ENCODE peak calls at places on chromosome 17, in eight cellular contexts. One of them, this sample, is unnamed.

GRCh38 chr17:2954898-2955445 is 108.4 kb downstream of the OR1D5 start:
- DNase-seq in G401: no peak
- DNase-seq in mesendoderm: peak
- DNase-seq in Ammon's horn: no peak
- DNase-seq in ACHN: peak
- DNase-seq in stimulated activated CD4-positive, alpha-beta T cell treated with anti-CD3 and anti-CD28 coated beads, Interleukin-4, amount 100 ng/mL, for 48 hours: no peak
- DNase-seq in LoVo: peak
- DNase-seq in iris pigment epithelial cell: peak
- DNase-seq in this sample: no peak

GRCh38 chr17:2933606-2934005 is 129.8 kb downstream of the OR1D5 start:
- DNase-seq in stimulated activated CD4-positive, alpha-beta T cell treated with anti-CD3 and anti-CD28 coated beads, Interleukin-4, amount 100 ng/mL, for 48 hours: no peak
- DNase-seq in Ammon's horn: no peak
- DNase-seq in LoVo: no peak
- DNase-seq in ACHN: no peak
- DNase-seq in iris pigment epithelial cell: no peak
- DNase-seq in mesendoderm: no peak
- DNase-seq in G401: no peak
- DNase-seq in this sample: no peak

GRCh38 chr17:42680331-42680808 is 1.3 kb downstream of the CCR10 start:
- DNase-seq in mesendoderm: peak
- DNase-seq in G401: peak
- DNase-seq in ACHN: no peak
- DNase-seq in iris pigment epithelial cell: peak
- DNase-seq in stimulated activated CD4-positive, alpha-beta T cell treated with anti-CD3 and anti-CD28 coated beads, Interleukin-4, amount 100 ng/mL, for 48 hours: no peak
- DNase-seq in Ammon's horn: no peak
- DNase-seq in LoVo: no peak
- DNase-seq in this sample: no peak

GRCh38 chr17:57527437-57528083 is 217.5 kb downstream of the CCDC182 start:
- DNase-seq in Ammon's horn: no peak
- DNase-seq in LoVo: no peak
- DNase-seq in stimulated activated CD4-positive, alpha-beta T cell treated with anti-CD3 and anti-CD28 coated beads, Interleukin-4, amount 100 ng/mL, for 48 hours: no peak
- DNase-seq in iris pigment epithelial cell: no peak
- DNase-seq in G401: peak
- DNase-seq in ACHN: no peak
- DNase-seq in mesendoderm: no peak
- DNase-seq in this sample: no peak

GRCh38 chr17:79213305-79213704 is 138.7 kb downstream of the ENGASE start:
- DNase-seq in iris pigment epithelial cell: no peak
- DNase-seq in LoVo: no peak
- DNase-seq in mesendoderm: no peak
- DNase-seq in ACHN: no peak
- DNase-seq in stimulated activated CD4-positive, alpha-beta T cell treated with anti-CD3 and anti-CD28 coated beads, Interleukin-4, amount 100 ng/mL, for 48 hours: no peak
- DNase-seq in Ammon's horn: no peak
- DNase-seq in G401: no peak
- DNase-seq in this sample: no peak

GRCh38 chr17:5809580-5810188 is 225.4 kb upstream of the NLRP1 start:
- DNase-seq in mesendoderm: no peak
- DNase-seq in Ammon's horn: no peak
- DNase-seq in ACHN: no peak
- DNase-seq in iris pigment epithelial cell: no peak
- DNase-seq in LoVo: no peak
- DNase-seq in stimulated activated CD4-positive, alpha-beta T cell treated with anti-CD3 and anti-CD28 coated beads, Interleukin-4, amount 100 ng/mL, for 48 hours: no peak
- DNase-seq in G401: no peak
- DNase-seq in this sample: no peak

GRCh38 chr17:35256629-35257028 is 13.8 kb downstream of the SLFN5 start:
- DNase-seq in mesendoderm: peak
- DNase-seq in iris pigment epithelial cell: no peak
- DNase-seq in G401: no peak
- DNase-seq in ACHN: no peak
- DNase-seq in LoVo: no peak
- DNase-seq in stimulated activated CD4-positive, alpha-beta T cell treated with anti-CD3 and anti-CD28 coated beads, Interleukin-4, amount 100 ng/mL, for 48 hours: no peak
- DNase-seq in Ammon's horn: no peak
- DNase-seq in this sample: no peak

GRCh38 chr17:48003686-48004120 is 32.8 kb downstream of the CDK5RAP3 start:
- DNase-seq in G401: no peak
- DNase-seq in stimulated activated CD4-positive, alpha-beta T cell treated with anti-CD3 and anti-CD28 coated beads, Interleukin-4, amount 100 ng/mL, for 48 hours: no peak
- DNase-seq in LoVo: no peak
- DNase-seq in iris pigment epithelial cell: no peak
- DNase-seq in Ammon's horn: no peak
- DNase-seq in mesendoderm: peak
- DNase-seq in ACHN: no peak
- DNase-seq in this sample: no peak

GRCh38 chr17:81239714-81240555 is 817 bp downstream of the NDUFAF8 start:
- DNase-seq in stimulated activated CD4-positive, alpha-beta T cell treated with anti-CD3 and anti-CD28 coated beads, Interleukin-4, amount 100 ng/mL, for 48 hours: no peak
- DNase-seq in ACHN: peak
- DNase-seq in iris pigment epithelial cell: peak
- DNase-seq in G401: peak
- DNase-seq in Ammon's horn: no peak
- DNase-seq in mesendoderm: no peak
- DNase-seq in LoVo: peak
- DNase-seq in this sample: peak

GRCh38 chr17:51260960-51261958 is 913 bp downstream of the UTP18 start:
- DNase-seq in LoVo: peak
- DNase-seq in G401: peak
- DNase-seq in mesendoderm: peak
- DNase-seq in stimulated activated CD4-positive, alpha-beta T cell treated with anti-CD3 and anti-CD28 coated beads, Interleukin-4, amount 100 ng/mL, for 48 hours: peak
- DNase-seq in iris pigment epithelial cell: peak
- DNase-seq in ACHN: peak
- DNase-seq in Ammon's horn: peak
- DNase-seq in this sample: peak

GRCh38 chr17:27977751-27978688 is 64.5 kb upstream of the NLK start:
- DNase-seq in G401: no peak
- DNase-seq in stimulated activated CD4-positive, alpha-beta T cell treated with anti-CD3 and anti-CD28 coated beads, Interleukin-4, amount 100 ng/mL, for 48 hours: no peak
- DNase-seq in iris pigment epithelial cell: no peak
- DNase-seq in mesendoderm: no peak
- DNase-seq in LoVo: no peak
- DNase-seq in Ammon's horn: no peak
- DNase-seq in ACHN: no peak
- DNase-seq in this sample: no peak

GRCh38 chr17:52686140-52686539 is 527.6 kb upstream of the CA10 start:
- DNase-seq in LoVo: no peak
- DNase-seq in iris pigment epithelial cell: no peak
- DNase-seq in ACHN: no peak
- DNase-seq in Ammon's horn: no peak
- DNase-seq in G401: no peak
- DNase-seq in stimulated activated CD4-positive, alpha-beta T cell treated with anti-CD3 and anti-CD28 coated beads, Interleukin-4, amount 100 ng/mL, for 48 hours: no peak
- DNase-seq in mesendoderm: no peak
- DNase-seq in this sample: no peak

GRCh38 chr17:31869031-31869430 is 10.0 kb upstream of the COPRS start:
- DNase-seq in iris pigment epithelial cell: peak
- DNase-seq in ACHN: no peak
- DNase-seq in mesendoderm: no peak
- DNase-seq in stimulated activated CD4-positive, alpha-beta T cell treated with anti-CD3 and anti-CD28 coated beads, Interleukin-4, amount 100 ng/mL, for 48 hours: no peak
- DNase-seq in G401: no peak
- DNase-seq in LoVo: no peak
- DNase-seq in Ammon's horn: no peak
- DNase-seq in this sample: no peak

GRCh38 chr17:21361020-21361809 is 14.9 kb upstream of the KCNJ12 start:
- DNase-seq in G401: no peak
- DNase-seq in iris pigment epithelial cell: no peak
- DNase-seq in mesendoderm: peak
- DNase-seq in ACHN: no peak
- DNase-seq in Ammon's horn: no peak
- DNase-seq in stimulated activated CD4-positive, alpha-beta T cell treated with anti-CD3 and anti-CD28 coated beads, Interleukin-4, amount 100 ng/mL, for 48 hours: no peak
- DNase-seq in LoVo: no peak
- DNase-seq in this sample: no peak

GRCh38 chr17:59421722-59422121 is 90.3 kb downstream of the YPEL2 start:
- DNase-seq in Ammon's horn: no peak
- DNase-seq in G401: no peak
- DNase-seq in mesendoderm: no peak
- DNase-seq in iris pigment epithelial cell: no peak
- DNase-seq in stimulated activated CD4-positive, alpha-beta T cell treated with anti-CD3 and anti-CD28 coated beads, Interleukin-4, amount 100 ng/mL, for 48 hours: no peak
- DNase-seq in LoVo: no peak
- DNase-seq in ACHN: no peak
- DNase-seq in this sample: no peak

GRCh38 chr17:75364078-75364477 is 41.4 kb downstream of the GRB2 start:
- DNase-seq in LoVo: peak
- DNase-seq in stimulated activated CD4-positive, alpha-beta T cell treated with anti-CD3 and anti-CD28 coated beads, Interleukin-4, amount 100 ng/mL, for 48 hours: no peak
- DNase-seq in mesendoderm: no peak
- DNase-seq in Ammon's horn: no peak
- DNase-seq in G401: no peak
- DNase-seq in iris pigment epithelial cell: peak
- DNase-seq in ACHN: peak
- DNase-seq in this sample: no peak

GRCh38 chr17:10156579-10157488 is 41.6 kb downstream of the GAS7 start:
- DNase-seq in mesendoderm: no peak
- DNase-seq in ACHN: no peak
- DNase-seq in LoVo: no peak
- DNase-seq in Ammon's horn: peak
- DNase-seq in G401: no peak
- DNase-seq in iris pigment epithelial cell: no peak
- DNase-seq in stimulated activated CD4-positive, alpha-beta T cell treated with anti-CD3 and anti-CD28 coated beads, Interleukin-4, amount 100 ng/mL, for 48 hours: no peak
- DNase-seq in this sample: no peak

GRCh38 chr17:59754547-59754946 is 47.1 kb downstream of the VMP1 start:
- DNase-seq in mesendoderm: peak
- DNase-seq in G401: no peak
- DNase-seq in stimulated activated CD4-positive, alpha-beta T cell treated with anti-CD3 and anti-CD28 coated beads, Interleukin-4, amount 100 ng/mL, for 48 hours: no peak
- DNase-seq in ACHN: peak
- DNase-seq in Ammon's horn: no peak
- DNase-seq in LoVo: peak
- DNase-seq in iris pigment epithelial cell: peak
- DNase-seq in this sample: no peak

GRCh38 chr17:45895304-45895968 is 1.1 kb downstream of the MAPT start:
- DNase-seq in mesendoderm: peak
- DNase-seq in Ammon's horn: peak
- DNase-seq in ACHN: peak
- DNase-seq in stimulated activated CD4-positive, alpha-beta T cell treated with anti-CD3 and anti-CD28 coated beads, Interleukin-4, amount 100 ng/mL, for 48 hours: no peak
- DNase-seq in iris pigment epithelial cell: peak
- DNase-seq in G401: peak
- DNase-seq in LoVo: no peak
- DNase-seq in this sample: peak

GRCh38 chr17:46733837-46734516 is 84.5 kb downstream of the WNT3 start:
- DNase-seq in stimulated activated CD4-positive, alpha-beta T cell treated with anti-CD3 and anti-CD28 coated beads, Interleukin-4, amount 100 ng/mL, for 48 hours: no peak
- DNase-seq in iris pigment epithelial cell: peak
- DNase-seq in LoVo: no peak
- DNase-seq in mesendoderm: no peak
- DNase-seq in G401: no peak
- DNase-seq in Ammon's horn: no peak
- DNase-seq in ACHN: peak
- DNase-seq in this sample: no peak

GRCh38 chr17:35170968-35171771 is 23.0 kb downstream of the SLC35G3 start:
- DNase-seq in ACHN: peak
- DNase-seq in iris pigment epithelial cell: peak
- DNase-seq in G401: no peak
- DNase-seq in mesendoderm: no peak
- DNase-seq in stimulated activated CD4-positive, alpha-beta T cell treated with anti-CD3 and anti-CD28 coated beads, Interleukin-4, amount 100 ng/mL, for 48 hours: no peak
- DNase-seq in LoVo: no peak
- DNase-seq in Ammon's horn: no peak
- DNase-seq in this sample: peak

GRCh38 chr17:15377608-15378007 is 36.2 kb upstream of the TEKT3 start:
- DNase-seq in Ammon's horn: peak
- DNase-seq in LoVo: peak
- DNase-seq in mesendoderm: no peak
- DNase-seq in stimulated activated CD4-positive, alpha-beta T cell treated with anti-CD3 and anti-CD28 coated beads, Interleukin-4, amount 100 ng/mL, for 48 hours: no peak
- DNase-seq in ACHN: no peak
- DNase-seq in G401: no peak
- DNase-seq in iris pigment epithelial cell: peak
- DNase-seq in this sample: no peak

GRCh38 chr17:13104576-13104975 is 86.7 kb upstream of the ELAC2 start:
- DNase-seq in stimulated activated CD4-positive, alpha-beta T cell treated with anti-CD3 and anti-CD28 coated beads, Interleukin-4, amount 100 ng/mL, for 48 hours: no peak
- DNase-seq in mesendoderm: no peak
- DNase-seq in ACHN: no peak
- DNase-seq in G401: no peak
- DNase-seq in Ammon's horn: no peak
- DNase-seq in LoVo: no peak
- DNase-seq in iris pigment epithelial cell: no peak
- DNase-seq in this sample: no peak

GRCh38 chr17:18026408-18026776 is 12.6 kb downstream of the ATPAF2 start:
- DNase-seq in Ammon's horn: peak
- DNase-seq in G401: no peak
- DNase-seq in iris pigment epithelial cell: peak
- DNase-seq in mesendoderm: no peak
- DNase-seq in LoVo: no peak
- DNase-seq in ACHN: no peak
- DNase-seq in stimulated activated CD4-positive, alpha-beta T cell treated with anti-CD3 and anti-CD28 coated beads, Interleukin-4, amount 100 ng/mL, for 48 hours: no peak
- DNase-seq in this sample: no peak

GRCh38 chr17:79990051-79990592 is 45.5 kb downstream of the TBC1D16 start:
- DNase-seq in iris pigment epithelial cell: no peak
- DNase-seq in Ammon's horn: no peak
- DNase-seq in mesendoderm: no peak
- DNase-seq in LoVo: no peak
- DNase-seq in ACHN: no peak
- DNase-seq in G401: no peak
- DNase-seq in stimulated activated CD4-positive, alpha-beta T cell treated with anti-CD3 and anti-CD28 coated beads, Interleukin-4, amount 100 ng/mL, for 48 hours: no peak
- DNase-seq in this sample: no peak

GRCh38 chr17:42564815-42565522 is 1.9 kb upstream of the MLX start:
- DNase-seq in stimulated activated CD4-positive, alpha-beta T cell treated with anti-CD3 and anti-CD28 coated beads, Interleukin-4, amount 100 ng/mL, for 48 hours: no peak
- DNase-seq in ACHN: no peak
- DNase-seq in G401: no peak
- DNase-seq in mesendoderm: no peak
- DNase-seq in Ammon's horn: no peak
- DNase-seq in iris pigment epithelial cell: no peak
- DNase-seq in LoVo: no peak
- DNase-seq in this sample: no peak

GRCh38 chr17:6110088-6110487 is 39.9 kb downstream of the WSCD1 start:
- DNase-seq in LoVo: no peak
- DNase-seq in Ammon's horn: no peak
- DNase-seq in iris pigment epithelial cell: no peak
- DNase-seq in mesendoderm: no peak
- DNase-seq in ACHN: no peak
- DNase-seq in G401: no peak
- DNase-seq in stimulated activated CD4-positive, alpha-beta T cell treated with anti-CD3 and anti-CD28 coated beads, Interleukin-4, amount 100 ng/mL, for 48 hours: no peak
- DNase-seq in this sample: no peak

GRCh38 chr17:44360826-44361225 is 2.8 kb downstream of the FAM171A2 start:
- DNase-seq in G401: peak
- DNase-seq in LoVo: no peak
- DNase-seq in stimulated activated CD4-positive, alpha-beta T cell treated with anti-CD3 and anti-CD28 coated beads, Interleukin-4, amount 100 ng/mL, for 48 hours: no peak
- DNase-seq in ACHN: no peak
- DNase-seq in iris pigment epithelial cell: peak
- DNase-seq in Ammon's horn: no peak
- DNase-seq in mesendoderm: peak
- DNase-seq in this sample: no peak

This sample was measured in CD4-positive, alpha-beta memory T cell.